ENCODE peak calls at places on chromosomes 5 and 9, in nine cellular contexts. G, B, S, R, U, X, P, E and L are unnamed samples.

GRCh38 chr9:22214497-22215031 is 205.5 kb upstream of the CDKN2B start:
- DNase-seq in G (no peak), B (no peak), S (no peak), R (no peak), U (no peak), X (no peak), P (no peak), E (no peak), L (no peak)

GRCh38 chr5:41843456-41844112 is 26.6 kb downstream of the OXCT1 start:
- DNase-seq in G (peak; percentile 67), B (peak; percentile 4), S (peak; percentile 71), R (no peak), U (peak; percentile 35), X (no peak), P (no peak), E (no peak), L (no peak)

GRCh38 chr5:8458038-8458383 is 589.1 kb downstream of the MTRR start:
- DNase-seq in G (no peak), B (no peak), S (peak; percentile 28), R (no peak), U (no peak), X (peak; percentile 42), P (no peak), E (no peak), L (no peak)

GRCh38 chr9:116193636-116194035 is 40.0 kb downstream of the PAPPA start:
- DNase-seq in G (no peak), B (no peak), S (no peak), R (peak; percentile 19), U (no peak), X (no peak), P (no peak), E (no peak), L (no peak)

GRCh38 chr9:32069169-32069813 is 315.2 kb upstream of the ACO1 start:
- DNase-seq in G (peak; percentile 15), B (no peak), S (peak; percentile 22), R (no peak), U (no peak), X (no peak), P (no peak), E (no peak), L (no peak)

GRCh38 chr9:7879551-7880245 is 80.1 kb upstream of the DMAC1 start:
- DNase-seq in G (peak; percentile 55), B (no peak), S (peak; percentile 64), R (no peak), U (no peak), X (no peak), P (no peak), E (no peak), L (no peak)

GRCh38 chr9:81266086-81266485 is 423.3 kb downstream of the TLE1 start:
- DNase-seq in G (no peak), B (no peak), S (no peak), R (no peak), U (no peak), X (no peak), P (no peak), E (no peak), L (no peak)

GRCh38 chr5:103019804-103020203 is 100.1 kb downstream of the GIN1 start:
- DNase-seq in G (no peak), B (no peak), S (no peak), R (no peak), U (no peak), X (no peak), P (no peak), E (no peak), L (no peak)

GRCh38 chr9:126499005-126499910 is 114.5 kb upstream of the LMX1B start:
- DNase-seq in G (peak; percentile 48), B (peak; percentile 55), S (peak; percentile 63), R (no peak), U (peak; percentile 82), X (peak; percentile 42), P (no peak), E (peak; percentile 74), L (no peak)
- H3K4me3 ChIP-seq in G (peak overlapping the region; percentile 33), B (peak overlapping the region; percentile 43), S (peak overlapping the region; percentile 40), R (peak overlapping the region; percentile 69), U (peak overlapping the region; percentile 45), X (peak overlapping the region; percentile 26), P (peak overlapping the region; percentile 39), E (peak overlapping the region; percentile 44), L (peak overlapping the region; percentile 44)

DNA sequence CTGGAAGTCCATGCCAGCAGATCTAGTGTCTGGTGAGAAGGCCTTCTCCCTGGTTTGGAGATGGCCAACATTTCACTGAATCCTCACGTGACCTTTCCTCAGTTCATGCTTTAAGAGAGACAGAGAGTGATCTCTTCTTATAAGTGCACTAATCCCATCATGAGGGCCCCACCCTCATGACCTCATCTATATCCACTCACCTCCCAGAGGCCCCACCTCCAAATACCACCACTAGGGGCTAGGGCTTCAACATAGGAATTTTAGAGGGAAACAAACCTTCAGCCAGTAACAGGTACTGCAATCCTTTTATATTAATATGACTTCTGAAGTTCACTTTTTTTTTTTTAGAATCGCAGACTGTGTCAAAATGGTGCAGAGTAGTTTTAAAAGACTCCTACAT is 496.9 kb upstream of the ADAMTS16 start:
- DNase-seq in G (no peak), B (no peak), S (no peak), R (no peak), U (no peak), X (no peak), P (no peak), E (no peak), L (no peak)
- TF ChIP-seq CTCF in G (no peak), B (no peak), S (no peak), R (no peak), U (peak; percentile 16), X (no peak), P (no peak), E (no peak), L (no peak)

GRCh38 chr5:143395638-143396352 is 7.7 kb downstream of the NR3C1 start:
- DNase-seq in G (peak; percentile 48), B (no peak), S (no peak), R (no peak), U (no peak), X (no peak), P (no peak), E (no peak), L (no peak)

GRCh38 chr5:143390258-143390657 is 13.2 kb downstream of the NR3C1 start:
- DNase-seq in G (no peak), B (no peak), S (no peak), R (no peak), U (no peak), X (no peak), P (no peak), E (no peak), L (no peak)

GRCh38 chr5:143390941-143391340 is 12.5 kb downstream of the NR3C1 start:
- DNase-seq in G (no peak), B (no peak), S (no peak), R (no peak), U (no peak), X (no peak), P (no peak), E (no peak), L (no peak)

GRCh38 chr5:143396353-143396940 is 7.0 kb downstream of the NR3C1 start:
- DNase-seq in G (no peak), B (no peak), S (no peak), R (no peak), U (no peak), X (no peak), P (no peak), E (no peak), L (no peak)

GRCh38 chr5:143393516-143393915 is 10.0 kb downstream of the NR3C1 start:
- DNase-seq in G (no peak), B (no peak), S (no peak), R (no peak), U (no peak), X (no peak), P (no peak), E (no peak), L (no peak)
- H3K4me1 ChIP-seq in G (peaks cover 33% of the 10 kb centered on the region), B (peaks cover 70% of the 10 kb centered on the region), S (peaks cover 5% of the 10 kb centered on the region), R (peaks cover 21% of the 10 kb centered on the region), U (peaks cover 13% of the 10 kb centered on the region), X (peaks cover 54% of the 10 kb centered on the region), P (peaks cover 3% of the 10 kb centered on the region), E (peaks cover 65% of the 10 kb centered on the region), L (peaks cover 9% of the 10 kb centered on the region)

GRCh38 chr9:97852001-97852398 is 1.0 kb upstream of the FOXE1 start:
- DNase-seq in G (no peak), B (no peak), S (no peak), R (no peak), U (no peak), X (no peak), P (no peak), E (no peak), L (no peak)

GRCh38 chr9:97850746-97851449 is 2.1 kb upstream of the FOXE1 start:
- DNase-seq in G (no peak), B (no peak), S (no peak), R (no peak), U (no peak), X (no peak), P (no peak), E (no peak), L (no peak)

GRCh38 chr9:97849980-97850379 is 3.0 kb upstream of the FOXE1 start:
- DNase-seq in G (no peak), B (no peak), S (no peak), R (no peak), U (no peak), X (no peak), P (no peak), E (no peak), L (no peak)

GRCh38 chr9:97852399-97853055 is 499 bp upstream of the FOXE1 start:
- DNase-seq in G (no peak), B (no peak), S (no peak), R (no peak), U (no peak), X (no peak), P (no peak), E (no peak), L (no peak)

DNA sequence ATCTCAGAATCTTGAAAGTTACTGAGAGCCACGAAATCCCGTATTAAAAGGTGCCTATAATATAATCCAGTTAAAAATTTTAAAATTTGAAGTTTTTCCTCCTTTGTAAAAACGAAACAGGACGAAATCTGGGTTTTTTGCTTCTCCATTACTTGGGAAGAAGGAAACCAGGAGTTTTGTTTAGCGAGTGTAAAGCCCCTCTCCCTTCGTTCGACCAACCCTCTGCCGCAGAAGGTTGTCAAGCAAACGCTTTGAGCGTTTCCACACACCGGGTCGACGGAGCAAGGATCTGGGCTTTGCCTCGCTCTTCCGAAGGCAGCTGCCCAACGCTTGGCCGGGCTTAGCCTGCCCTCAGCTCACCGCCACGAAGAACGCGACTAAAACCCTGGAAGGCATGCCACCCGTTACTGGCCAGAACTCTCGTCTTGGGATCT is 1.6 kb upstream of the FOXE1 start:
- DNase-seq in G (no peak), B (no peak), S (no peak), R (no peak), U (no peak), X (no peak), P (no peak), E (no peak), L (no peak)
- H3K4me3 ChIP-seq in G (no peak overlapping the region), B (no peak overlapping the region), S (peak overlapping the region; percentile 7), R (peak overlapping the region; percentile 45), U (no peak overlapping the region), X (no peak overlapping the region), P (no peak overlapping the region), E (no peak overlapping the region), L (no peak overlapping the region)

GRCh38 chr5:25119654-25120053 is 474.9 kb upstream of the CDH10 start:
- DNase-seq in G (peak; percentile 14), B (peak; percentile 24), S (peak; percentile 7), R (no peak), U (peak; percentile 29), X (no peak), P (no peak), E (no peak), L (no peak)
- TF ChIP-seq CTCF in G (peak; percentile 66), B (no peak), S (no peak), R (peak; percentile 12), U (peak; percentile 64), X (peak; percentile 72), P (no peak), E (no peak), L (no peak)

GRCh38 chr9:109251080-109251775 is 69.6 kb downstream of the EPB41L4B start:
- DNase-seq in G (no peak), B (peak; percentile 72), S (no peak), R (no peak), U (no peak), X (no peak), P (no peak), E (no peak), L (peak; percentile 88)
- H3K4me1 ChIP-seq in G (no peaks in the 10 kb centered on the region), B (peaks cover 77% of the 10 kb centered on the region), S (peaks cover 5% of the 10 kb centered on the region), R (peaks cover 31% of the 10 kb centered on the region), U (no peaks in the 10 kb centered on the region), X (peaks cover 47% of the 10 kb centered on the region), P (no peaks in the 10 kb centered on the region), E (no peaks in the 10 kb centered on the region), L (peaks cover 73% of the 10 kb centered on the region)